ENCODE peak calls at places on chromosomes 5 and 9, in eight cellular contexts. I, W, P, L, Y, S, C and J are unnamed samples.

GRCh38 chr5:15902050-15902449 is 277.5 kb downstream of the MARCHF11 start:
- DNase-seq in I (no peak), W (no peak), P (no peak), L (no peak), Y (no peak), S (no peak), C (peak; percentile 55), J (no peak)

GRCh38 chr9:136539427-136540412 is 6.1 kb downstream of the NOTCH1 start:
- DNase-seq in I (peak; percentile 99), W (peak; percentile 94), P (peak; percentile 91), L (peak; percentile 89), Y (peak; percentile 76), S (no peak), C (no peak), J (no peak)

GRCh38 chr5:160959804-160960203 is 107.8 kb upstream of the ATP10B start:
- DNase-seq in I (peak; percentile 32), W (peak; percentile 87), P (no peak), L (no peak), Y (no peak), S (no peak), C (no peak), J (no peak)

GRCh38 chr9:110767559-110768063 is 99.0 kb downstream of the MUSK start:
- DNase-seq in I (no peak), W (no peak), P (no peak), L (no peak), Y (no peak), S (peak; percentile 75), C (no peak), J (no peak)

GRCh38 chr5:159444441-159445082 is 114.3 kb upstream of the IL12B start:
- DNase-seq in I (no peak), W (no peak), P (no peak), L (no peak), Y (no peak), S (peak; percentile 62), C (peak; percentile 24), J (no peak)

GRCh38 chr9:18795947-18796705 is 236.9 kb downstream of the SAXO1 start:
- DNase-seq in I (no peak), W (no peak), P (no peak), L (no peak), Y (no peak), S (no peak), C (no peak), J (no peak)

GRCh38 chr5:135243194-135244191 is 155.5 kb downstream of the MACROH2A1 start:
- DNase-seq in I (peak; percentile 47), W (peak; percentile 45), P (no peak), L (no peak), Y (no peak), S (no peak), C (no peak), J (no peak)

GRCh38 chr5:10760033-10760975 is 730 bp downstream of the DAP start:
- DNase-seq in I (peak; percentile 78), W (peak; percentile 65), P (no peak), L (no peak), Y (no peak), S (peak; percentile 31), C (peak; percentile 75), J (no peak)

GRCh38 chr5:37308796-37309195 is 59.6 kb upstream of the CPLANE1 start:
- DNase-seq in I (no peak), W (no peak), P (no peak), L (no peak), Y (no peak), S (no peak), C (no peak), J (no peak)

GRCh38 chr9:102974530-102974929 is 20.6 kb upstream of the CYLC2 start:
- DNase-seq in I (no peak), W (no peak), P (no peak), L (no peak), Y (no peak), S (no peak), C (no peak), J (no peak)

GRCh38 chr5:146461319-146461718 is 14.2 kb downstream of the TCERG1 start:
- DNase-seq in I (no peak), W (no peak), P (no peak), L (no peak), Y (no peak), S (no peak), C (no peak), J (no peak)

GRCh38 chr9:30773427-30773826 is 1611.0 kb upstream of the ACO1 start:
- DNase-seq in I (no peak), W (no peak), P (no peak), L (no peak), Y (no peak), S (no peak), C (no peak), J (no peak)

GRCh38 chr5:94457788-94458187 is 160.6 kb downstream of the KIAA0825 start:
- DNase-seq in I (no peak), W (no peak), P (no peak), L (no peak), Y (no peak), S (no peak), C (no peak), J (no peak)

GRCh38 chr5:142491260-142491659 is 166.4 kb upstream of the SPRY4 start:
- DNase-seq in I (no peak), W (no peak), P (no peak), L (no peak), Y (no peak), S (no peak), C (no peak), J (no peak)

GRCh38 chr9:94922098-94922607 is 195.7 kb downstream of the AOPEP start:
- DNase-seq in I (no peak), W (peak; percentile 65), P (no peak), L (no peak), Y (no peak), S (peak; percentile 86), C (no peak), J (no peak)

GRCh38 chr5:100841358-100842076 is 61.6 kb downstream of the ST8SIA4 start:
- DNase-seq in I (no peak), W (no peak), P (no peak), L (no peak), Y (no peak), S (no peak), C (no peak), J (no peak)

GRCh38 chr9:20405086-20405485 is 217.2 kb downstream of the MLLT3 start:
- DNase-seq in I (no peak), W (no peak), P (no peak), L (no peak), Y (no peak), S (no peak), C (no peak), J (no peak)

GRCh38 chr5:12662545-12663314 is 758.5 kb upstream of the CTNND2 start:
- DNase-seq in I (no peak), W (no peak), P (no peak), L (no peak), Y (no peak), S (no peak), C (no peak), J (no peak)

GRCh38 chr9:85040806-85041575 is 371.5 kb downstream of the NTRK2 start:
- DNase-seq in I (no peak), W (no peak), P (no peak), L (no peak), Y (no peak), S (no peak), C (no peak), J (no peak)

GRCh38 chr9:16551692-16552091 is 318.8 kb downstream of the BNC2 start:
- DNase-seq in I (no peak), W (no peak), P (no peak), L (no peak), Y (no peak), S (no peak), C (no peak), J (no peak)

GRCh38 chr9:128164332-128164885 is 4.3 kb downstream of the BBLN start:
- DNase-seq in I (no peak), W (no peak), P (no peak), L (no peak), Y (no peak), S (no peak), C (no peak), J (no peak)

GRCh38 chr9:136012651-136013050 is 51.5 kb upstream of the UBAC1 start:
- DNase-seq in I (no peak), W (no peak), P (no peak), L (no peak), Y (no peak), S (no peak), C (no peak), J (no peak)

GRCh38 chr9:80892703-80893102 is 796.6 kb downstream of the TLE1 start:
- DNase-seq in I (no peak), W (no peak), P (no peak), L (no peak), Y (no peak), S (no peak), C (no peak), J (no peak)

GRCh38 chr5:75021229-75021628 is 31.1 kb downstream of the GCNT4 start:
- DNase-seq in I (no peak), W (no peak), P (no peak), L (no peak), Y (no peak), S (no peak), C (no peak), J (no peak)

GRCh38 chr5:31048282-31048974 is 145.1 kb upstream of the CDH6 start:
- DNase-seq in I (peak; percentile 48), W (no peak), P (no peak), L (no peak), Y (no peak), S (no peak), C (no peak), J (no peak)

GRCh38 chr5:136012041-136012804 is 16.6 kb upstream of the TGFBI start:
- DNase-seq in I (no peak), W (no peak), P (no peak), L (no peak), Y (no peak), S (no peak), C (no peak), J (no peak)

GRCh38 chr5:133713746-133714145 is 101.4 kb upstream of the FSTL4 start:
- DNase-seq in I (no peak), W (no peak), P (no peak), L (no peak), Y (no peak), S (no peak), C (no peak), J (no peak)

GRCh38 chr9:83688921-83689320 is 18.8 kb downstream of the UBQLN1 start:
- DNase-seq in I (no peak), W (no peak), P (no peak), L (no peak), Y (no peak), S (no peak), C (no peak), J (no peak)

GRCh38 chr9:18825775-18826174 is 207.2 kb downstream of the SAXO1 start:
- DNase-seq in I (no peak), W (no peak), P (no peak), L (no peak), Y (no peak), S (no peak), C (no peak), J (no peak)

GRCh38 chr5:67377651-67378050 is 181.1 kb upstream of the CD180 start:
- DNase-seq in I (no peak), W (no peak), P (no peak), L (no peak), Y (no peak), S (no peak), C (no peak), J (no peak)

GRCh38 chr5:81656788-81657187 is 94.1 kb downstream of the SSBP2 start:
- DNase-seq in I (no peak), W (no peak), P (no peak), L (no peak), Y (no peak), S (no peak), C (no peak), J (no peak)

GRCh38 chr5:139335811-139336210 is 5.8 kb upstream of the PAIP2 start:
- DNase-seq in I (no peak), W (no peak), P (no peak), L (no peak), Y (no peak), S (no peak), C (no peak), J (no peak)

GRCh38 chr5:111241696-111242095 is 17.5 kb downstream of the CAMK4 start:
- DNase-seq in I (no peak), W (no peak), P (no peak), L (no peak), Y (no peak), S (no peak), C (no peak), J (no peak)